ENCODE peak calls at places on chromosomes 13 and 19, in four cellular contexts. L, V, W and H are unnamed samples.

GRCh38 chr19:44005968-44006367 is 3.2 kb downstream of the ZNF230 start:
- DNase-seq in L (no peak), V (no peak), W (no peak), H (no peak)

GRCh38 chr13:106143930-106144709 is 391.3 kb downstream of the EFNB2 start:
- DNase-seq in L (no peak), V (no peak), W (no peak), H (no peak)

GRCh38 chr19:15454371-15454800 is 4.6 kb upstream of the WIZ start:
- DNase-seq in L (no peak), V (no peak), W (no peak), H (no peak)

GRCh38 chr19:51114087-51114714 is 6.0 kb upstream of the CTU1 start:
- DNase-seq in L (no peak), V (no peak), W (no peak), H (no peak)

GRCh38 chr13:44155422-44156293 is 218.0 kb upstream of the SERP2 start:
- DNase-seq in L (no peak), V (peak; percentile 50), W (peak; percentile 69), H (no peak)

GRCh38 chr13:40172149-40172591 is 494.3 kb downstream of the FOXO1 start:
- DNase-seq in L (peak; percentile 19), V (peak; percentile 63), W (peak; percentile 71), H (no peak)

GRCh38 chr13:86554066-86554465 is 754.8 kb upstream of the SLITRK6 start:
- DNase-seq in L (no peak), V (no peak), W (no peak), H (no peak)

GRCh38 chr13:42981853-42982252 is 10.2 kb downstream of the EPSTI1 start:
- DNase-seq in L (no peak), V (no peak), W (peak; percentile 55), H (no peak)

GRCh38 chr13:69243366-69243765 is 864.3 kb upstream of the ATXN8OS start:
- DNase-seq in L (no peak), V (no peak), W (no peak), H (no peak)

DNA sequence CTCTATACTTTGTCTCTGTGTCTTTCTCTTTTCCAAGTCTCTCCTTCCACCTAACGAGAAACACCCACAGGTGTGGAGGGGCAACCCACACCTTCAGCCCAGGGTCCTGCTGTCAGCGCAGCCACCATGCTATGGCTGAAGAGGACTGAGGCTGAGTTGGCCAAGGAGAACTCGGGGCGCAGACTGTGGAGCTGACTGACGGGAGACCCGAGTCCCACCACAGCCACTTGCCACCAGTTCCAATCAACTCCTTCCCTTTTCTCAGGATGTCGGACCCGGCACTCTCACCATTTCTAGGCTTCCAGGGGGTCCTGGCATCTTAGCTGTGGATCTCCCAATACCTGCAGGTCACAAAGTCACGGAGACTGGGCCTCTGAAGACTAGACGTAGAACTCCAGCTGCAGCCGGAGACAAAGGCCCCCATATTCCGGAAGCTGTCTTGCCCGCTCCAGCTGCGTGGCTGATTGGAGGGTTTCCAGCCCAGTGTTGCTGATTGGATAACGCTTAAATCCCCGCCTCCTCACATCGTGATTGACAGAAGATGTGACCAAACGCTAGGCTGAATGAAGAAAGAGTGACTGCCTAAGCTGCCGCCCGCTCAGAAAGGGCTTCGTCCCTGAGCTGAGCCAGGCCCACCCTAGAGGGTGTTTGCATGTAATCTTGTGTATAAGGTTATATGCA is 63.6 kb downstream of the ZNF429 start:
- DNase-seq in L (no peak), V (no peak), W (no peak), H (no peak)
- H3K9ac ChIP-seq in L (no peak overlapping the region), V (no peak overlapping the region), W (no peak overlapping the region), H (no peak overlapping the region)

GRCh38 chr19:31347356-31347755 is 1.9 kb downstream of the TSHZ3 start:
- DNase-seq in L (no peak), V (no peak), W (no peak), H (no peak)
- H3K9ac ChIP-seq in L (no peak overlapping the region), V (no peak overlapping the region), W (no peak overlapping the region), H (peak overlapping the region; percentile 87)

GRCh38 chr19:45816236-45817009 is 1.3 kb upstream of the RSPH6A start:
- DNase-seq in L (no peak), V (no peak), W (peak; percentile 71), H (no peak)
- H3K9ac ChIP-seq in L (peak overlapping the region; percentile 78), V (peak overlapping the region; percentile 43), W (peak overlapping the region; percentile 64), H (no peak overlapping the region)

GRCh38 chr13:41188584-41188983 is 5.8 kb downstream of the KBTBD7 start:
- DNase-seq in L (no peak), V (no peak), W (no peak), H (no peak)

GRCh38 chr13:41196620-41197019 is 2.3 kb upstream of the KBTBD7 start:
- DNase-seq in L (no peak), V (no peak), W (no peak), H (no peak)

GRCh38 chr13:41193919-41194824 is at the start of gene KBTBD7:
- DNase-seq in L (peak; percentile 85), V (peak; percentile 97), W (peak; percentile 98), H (no peak)

GRCh38 chr13:41196011-41196410 is 1.6 kb upstream of the KBTBD7 start:
- DNase-seq in L (no peak), V (no peak), W (no peak), H (no peak)

GRCh38 chr13:41193469-41193868 is 900 bp downstream of the KBTBD7 start:
- DNase-seq in L (no peak), V (no peak), W (no peak), H (no peak)
- H3K9ac ChIP-seq in L (no peak overlapping the region), V (no peak overlapping the region), W (no peak overlapping the region), H (no peak overlapping the region)

DNA sequence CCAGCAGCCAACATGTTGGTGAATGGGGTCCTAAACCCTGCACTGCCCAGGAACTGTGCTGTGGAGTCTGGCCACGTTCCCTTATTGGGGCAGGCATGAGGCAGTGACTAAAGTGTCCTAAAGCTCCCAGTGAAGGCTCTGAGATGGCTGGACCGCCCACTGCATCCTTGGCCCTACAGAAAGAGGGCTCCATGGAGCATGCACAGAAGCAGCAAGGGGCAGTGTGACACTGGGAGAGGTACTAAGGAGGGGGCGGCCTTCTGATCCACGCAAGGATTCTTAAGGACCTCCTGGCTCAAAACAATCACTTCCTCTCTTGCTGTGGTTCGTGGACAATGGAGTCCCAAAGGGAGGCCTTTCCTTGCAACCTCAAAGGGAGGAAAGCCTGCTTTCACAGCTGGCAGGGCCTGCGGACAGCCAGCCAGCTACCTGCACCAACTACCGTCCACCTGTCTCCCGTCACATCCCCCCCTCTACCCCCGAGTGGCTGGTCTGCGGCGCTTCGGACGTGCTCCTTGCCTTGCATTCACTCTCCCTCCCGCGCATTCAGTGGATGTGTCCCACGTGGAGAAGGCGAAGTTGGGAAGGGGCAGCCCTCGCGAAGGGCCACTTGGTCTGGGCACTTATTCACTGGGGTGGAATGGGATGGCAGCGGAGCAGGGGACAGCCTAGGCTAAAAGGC is 63.9 kb upstream of the STARD13 start:
- DNase-seq in L (no peak), V (peak; percentile 47), W (peak; percentile 68), H (no peak)
- H3K9ac ChIP-seq in L (no peak overlapping the region), V (no peak overlapping the region), W (no peak overlapping the region), H (no peak overlapping the region)

GRCh38 chr13:65555973-65556372 is 1674.2 kb downstream of the PCDH9 start:
- DNase-seq in L (no peak), V (no peak), W (no peak), H (no peak)

GRCh38 chr13:65551208-65551607 is 1678.9 kb downstream of the PCDH9 start:
- DNase-seq in L (no peak), V (no peak), W (no peak), H (no peak)

DNA sequence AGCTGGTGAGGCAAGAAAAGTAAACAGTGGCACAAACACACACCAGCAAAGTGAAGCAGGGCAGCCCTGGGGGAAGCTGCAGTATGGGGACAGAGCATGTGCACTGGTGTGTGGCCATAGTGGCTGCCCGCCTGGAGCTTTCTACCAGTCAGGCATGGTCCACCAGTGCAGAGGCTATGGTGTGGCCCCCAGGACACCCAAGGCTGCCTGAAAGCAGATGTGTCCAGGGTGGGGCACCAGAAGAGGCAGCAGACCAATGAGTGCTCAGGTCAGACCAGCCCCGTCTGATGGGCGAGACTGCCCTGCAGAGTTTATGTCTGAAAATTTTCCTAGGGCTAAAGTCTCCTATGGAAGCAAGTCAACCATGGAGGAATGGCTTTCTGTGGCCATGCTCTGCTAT is 1676.8 kb downstream of the PCDH9 start:
- DNase-seq in L (no peak), V (no peak), W (no peak), H (no peak)
- H3K9ac ChIP-seq in L (no peak overlapping the region), V (no peak overlapping the region), W (no peak overlapping the region), H (no peak overlapping the region)

GRCh38 chr13:29589967-29590366 is 5.5 kb downstream of the SLC7A1 start:
- DNase-seq in L (no peak), V (peak; percentile 61), W (peak; percentile 83), H (no peak)

GRCh38 chr13:29593605-29594297 is 1.7 kb downstream of the SLC7A1 start:
- DNase-seq in L (no peak), V (no peak), W (no peak), H (no peak)

GRCh38 chr13:29587645-29588044 is 7.8 kb downstream of the SLC7A1 start:
- DNase-seq in L (no peak), V (no peak), W (no peak), H (no peak)

GRCh38 chr13:29591310-29591709 is 4.2 kb downstream of the SLC7A1 start:
- DNase-seq in L (no peak), V (no peak), W (no peak), H (no peak)

DNA sequence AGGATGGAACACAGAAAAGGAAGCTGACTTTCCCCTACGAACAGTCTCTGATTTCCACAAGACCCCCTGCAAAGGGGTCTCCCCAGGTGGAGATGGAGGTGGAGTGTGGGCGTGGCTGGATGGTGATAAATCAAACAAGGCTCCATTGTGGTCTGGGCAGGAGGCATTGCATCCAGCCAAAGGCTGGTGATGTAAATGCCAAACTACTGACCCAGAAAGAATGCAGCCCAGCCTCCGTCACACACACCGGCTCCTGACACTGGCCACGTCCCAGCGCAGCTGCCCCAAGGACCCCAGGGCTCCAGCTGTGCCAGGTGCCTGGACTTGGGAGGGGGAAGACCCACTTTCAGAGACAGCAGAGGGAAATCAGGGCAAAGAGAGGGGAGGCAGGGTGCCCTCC is 6.3 kb downstream of the SLC7A1 start:
- DNase-seq in L (no peak), V (no peak), W (no peak), H (no peak)
- H3K9ac ChIP-seq in L (no peak overlapping the region), V (no peak overlapping the region), W (no peak overlapping the region), H (no peak overlapping the region)

DNA sequence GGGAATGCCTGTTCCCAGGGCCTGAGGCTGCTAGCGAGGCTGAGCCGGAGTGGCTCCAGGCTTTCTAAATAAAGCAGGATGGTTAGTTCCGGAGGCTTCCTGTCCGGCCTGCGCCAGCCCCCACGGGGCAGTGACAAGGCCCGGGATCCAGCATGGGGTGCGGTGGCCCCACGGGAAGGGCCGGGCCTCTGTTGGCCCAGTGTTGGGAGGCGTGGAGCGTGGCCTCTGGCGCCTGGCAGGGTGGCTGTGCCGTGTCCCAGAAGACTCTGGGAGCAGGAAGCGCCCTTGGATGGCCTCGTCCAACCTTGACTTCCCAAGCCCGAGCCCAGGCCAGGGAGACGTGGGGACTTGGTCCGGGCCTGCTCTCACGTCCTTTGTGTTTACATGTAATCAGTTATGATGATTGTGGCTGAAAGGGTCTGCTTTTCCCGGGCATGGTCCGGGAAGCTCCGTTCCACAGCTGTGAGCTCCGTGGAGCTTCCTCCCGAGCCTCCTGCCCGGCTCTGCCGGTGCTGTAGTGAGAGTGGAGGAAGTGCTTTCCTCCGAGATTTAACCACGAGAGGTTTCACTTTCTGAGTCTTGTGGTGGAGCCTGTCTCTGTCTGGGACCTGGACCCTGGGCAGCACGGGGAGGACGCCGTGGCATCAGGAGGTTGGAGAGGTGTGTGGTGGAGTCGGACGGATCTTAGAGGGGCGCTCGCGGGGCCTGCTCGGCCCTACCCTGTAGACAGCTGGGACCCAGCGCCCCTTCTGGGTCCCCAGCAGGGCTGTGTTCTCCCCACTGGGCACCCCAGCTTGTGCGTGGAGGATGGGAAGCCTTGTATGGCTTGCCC is 4.6 kb downstream of the GNA11 start:
- DNase-seq in L (no peak), V (no peak), W (no peak), H (no peak)
- H3K9ac ChIP-seq in L (no peak overlapping the region), V (no peak overlapping the region), W (no peak overlapping the region), H (peak overlapping the region; percentile 14)